ENCODE peak calls at places on chromosome 5, in four cellular contexts. P is GM13976, E is Panc1, W is HFF-Myc. O is an unnamed sample.

GRCh38 chr5:135355182-135355581 is 43.8 kb downstream of the MACROH2A1 start:
- DNase-seq in W (no peak), P (no peak), E (no peak), O (no peak)

GRCh38 chr5:15821506-15821905 is 321.5 kb downstream of the FBXL7 start:
- DNase-seq in E (no peak), W (peak), P (no peak), O (no peak)

GRCh38 chr5:124743534-124744169 is 2.8 kb downstream of the ZNF608 start:
- DNase-seq in W (no peak), P (no peak), E (no peak), O (no peak)

GRCh38 chr5:76386360-76386759 is 16.7 kb upstream of the IQGAP2 start:
- DNase-seq in P (no peak), W (no peak), E (no peak), O (no peak)

GRCh38 chr5:17157916-17158529 is 59.4 kb upstream of the BASP1 start:
- DNase-seq in E (no peak), P (no peak), W (no peak), O (no peak)

GRCh38 chr5:143576721-143577484 is 173.4 kb upstream of the NR3C1 start:
- DNase-seq in E (no peak), W (no peak), P (no peak), O (no peak)

GRCh38 chr5:151555760-151556576 is 35.2 kb downstream of the FAT2 start:
- DNase-seq in P (no peak), E (no peak), W (no peak), O (no peak)

GRCh38 chr5:154603978-154604679 is 126.1 kb upstream of the HAND1 start:
- DNase-seq in P (no peak), E (no peak), W (no peak), O (peak)

GRCh38 chr5:55923177-55923872 is 71.4 kb downstream of the IL6ST start:
- DNase-seq in E (no peak), P (no peak), W (no peak), O (no peak)

GRCh38 chr5:55691265-55692105 is 20.6 kb downstream of the SLC38A9 start:
- DNase-seq in W (no peak), E (peak), P (peak), O (no peak)

GRCh38 chr5:142888469-142889085 is 118.4 kb downstream of the ARHGAP26 start:
- DNase-seq in P (peak), W (no peak), E (peak), O (peak)

GRCh38 chr5:164563370-164563769 is 1058.0 kb downstream of the MAT2B start:
- DNase-seq in P (no peak), E (no peak), W (no peak), O (no peak)

GRCh38 chr5:10679336-10679988 is 81.6 kb downstream of the DAP start:
- DNase-seq in P (no peak), W (no peak), E (no peak), O (no peak)

GRCh38 chr5:143011621-143012020 is 241.4 kb downstream of the ARHGAP26 start:
- DNase-seq in E (no peak), W (no peak), P (no peak), O (no peak)

GRCh38 chr5:158699336-158699735 is 400.4 kb downstream of the EBF1 start:
- DNase-seq in P (no peak), W (no peak), E (no peak), O (no peak)

GRCh38 chr5:144567416-144567770 is 396.7 kb downstream of the KCTD16 start:
- DNase-seq in W (no peak), E (no peak), P (no peak), O (no peak)

GRCh38 chr5:83494102-83494620 is 22.6 kb downstream of the VCAN start:
- DNase-seq in W (no peak), P (no peak), E (no peak), O (no peak)

GRCh38 chr5:52041843-52042242 is 658.6 kb downstream of the ISL1 start:
- DNase-seq in P (no peak), E (no peak), W (no peak), O (no peak)

GRCh38 chr5:56123531-56124243 is 109.4 kb downstream of the ANKRD55 start:
- DNase-seq in W (peak), P (no peak), E (peak), O (peak)

GRCh38 chr5:160511280-160511929 is 89.8 kb downstream of the PTTG1 start:
- DNase-seq in P (no peak), E (no peak), W (no peak), O (no peak)

GRCh38 chr5:83404182-83404712 is 67.3 kb upstream of the VCAN start:
- DNase-seq in E (no peak), P (no peak), W (no peak), O (no peak)

GRCh38 chr5:17306726-17307091 is 89.3 kb downstream of the BASP1 start:
- DNase-seq in P (no peak), W (no peak), E (no peak), O (no peak)

GRCh38 chr5:35672995-35673394 is 55.3 kb downstream of the SPEF2 start:
- DNase-seq in P (no peak), E (no peak), W (no peak), O (peak)

GRCh38 chr5:490116-491094 is 33.8 kb downstream of the SLC9A3 start:
- DNase-seq in P (no peak), W (no peak), E (no peak), O (peak)

GRCh38 chr5:42787073-42787472 is 24.6 kb downstream of the SELENOP start:
- DNase-seq in W (no peak), P (no peak), E (no peak), O (no peak)

GRCh38 chr5:176542596-176543427 is 5.6 kb upstream of the RNF44 start:
- DNase-seq in P (peak), W (no peak), E (no peak), O (peak)

GRCh38 chr5:160802567-160802966 is 49.4 kb downstream of the ATP10B start:
- DNase-seq in P (no peak), E (no peak), W (no peak), O (no peak)

GRCh38 chr5:160850439-160850838 is 1.6 kb downstream of the ATP10B start:
- DNase-seq in E (no peak), P (no peak), W (no peak), O (no peak)

GRCh38 chr5:154478224-154478565 is at the start of gene HAND1:
- DNase-seq in W (no peak), P (no peak), E (no peak), O (peak)

GRCh38 chr5:132060501-132061161 is at the start of gene IL3:
- DNase-seq in P (peak), E (no peak), W (no peak), O (no peak)

DNA sequence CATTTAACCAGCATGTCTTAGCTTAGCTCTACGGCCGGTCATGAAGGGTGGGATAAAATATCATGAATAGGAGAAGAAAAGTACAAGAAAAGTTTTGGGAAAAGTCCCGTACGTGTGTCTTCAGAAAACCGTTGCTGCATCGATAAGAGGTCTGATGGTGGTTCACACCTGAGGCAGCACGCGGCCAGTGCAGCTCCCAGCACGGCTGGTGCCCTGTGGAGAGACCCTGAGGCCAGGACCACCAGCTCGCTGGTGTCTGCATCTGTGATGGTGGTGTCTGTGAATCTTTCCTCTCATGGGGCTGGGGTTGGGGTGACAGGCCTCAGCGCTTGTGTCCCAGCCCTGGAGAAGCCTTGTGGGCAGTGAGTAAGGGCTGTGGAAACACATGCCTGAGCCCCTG is 148.9 kb upstream of the IRX4 start:
- DNase-seq in P (no peak), E (no peak), W (no peak), O (no peak)
- TF ChIP-seq CTCF in P (no peak), E (no peak), W (no peak), O (no peak)

DNA sequence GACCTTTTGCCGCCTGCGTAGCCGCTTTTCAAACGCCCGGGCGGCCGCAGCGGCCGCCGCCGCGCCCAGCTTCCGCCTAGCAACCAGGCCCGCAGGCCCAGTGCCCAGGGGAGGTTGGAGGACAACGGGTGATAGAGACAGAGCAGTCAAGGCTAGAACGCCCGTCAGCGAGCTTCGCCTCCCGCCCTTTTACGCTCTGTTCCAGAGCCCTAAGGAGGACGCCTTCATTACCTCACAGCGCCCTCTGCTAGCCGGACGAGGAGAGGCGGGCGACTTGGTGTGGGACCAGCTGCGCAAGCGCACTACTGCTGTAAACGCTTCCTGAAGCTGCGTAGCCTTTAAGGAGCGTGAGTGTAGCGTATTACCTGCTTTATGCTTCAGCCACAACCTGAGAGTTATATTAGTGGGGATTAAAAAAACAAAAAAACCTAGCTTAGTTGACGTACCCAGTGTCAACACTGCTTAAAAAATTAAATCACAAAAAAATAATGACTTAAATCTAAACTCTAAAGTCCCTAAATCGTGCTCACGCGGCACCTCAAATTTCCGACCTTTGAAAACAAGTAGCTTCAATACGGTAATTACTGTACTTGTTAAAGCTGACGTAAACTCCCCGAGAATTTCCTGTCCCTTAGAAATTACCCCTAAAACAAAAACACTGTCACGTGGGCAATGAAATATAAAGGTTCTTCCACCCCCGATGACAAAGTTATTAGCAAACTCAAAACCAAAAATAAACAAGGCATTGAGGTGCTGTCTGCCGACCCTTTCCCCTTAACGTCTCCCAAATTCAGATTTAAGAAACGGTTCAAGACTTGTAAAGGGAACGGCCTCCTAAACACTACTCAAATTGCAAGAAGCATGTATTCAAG is at the start of gene CEP120:
- DNase-seq in W (peak), E (peak), P (peak), O (peak)
- TF ChIP-seq CTCF in W (peak), E (peak), P (peak), O (peak)

DNA sequence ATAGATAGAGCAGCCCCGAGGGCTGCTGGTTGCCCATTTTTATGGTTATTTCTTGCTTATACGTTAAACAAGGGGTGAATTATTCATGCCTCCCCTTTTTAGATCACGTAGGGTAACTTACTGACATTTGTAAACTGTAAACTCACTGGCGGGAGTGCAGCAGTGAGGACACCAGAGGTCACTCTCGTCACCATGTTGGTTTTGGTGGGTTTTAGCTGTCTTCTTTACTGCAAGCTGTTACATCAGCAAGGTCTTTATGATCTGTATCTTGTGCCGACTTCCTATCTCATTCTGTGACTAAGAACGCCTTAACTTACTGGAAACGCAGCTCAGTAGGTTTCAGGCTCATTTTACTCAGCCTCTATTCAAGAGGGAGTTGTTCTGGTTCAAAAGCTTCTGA is 155.0 kb upstream of the PRDM9 start:
- DNase-seq in P (no peak), E (no peak), W (no peak), O (peak)
- TF ChIP-seq CTCF in P (no peak), E (no peak), W (no peak), O (no peak)

DNA sequence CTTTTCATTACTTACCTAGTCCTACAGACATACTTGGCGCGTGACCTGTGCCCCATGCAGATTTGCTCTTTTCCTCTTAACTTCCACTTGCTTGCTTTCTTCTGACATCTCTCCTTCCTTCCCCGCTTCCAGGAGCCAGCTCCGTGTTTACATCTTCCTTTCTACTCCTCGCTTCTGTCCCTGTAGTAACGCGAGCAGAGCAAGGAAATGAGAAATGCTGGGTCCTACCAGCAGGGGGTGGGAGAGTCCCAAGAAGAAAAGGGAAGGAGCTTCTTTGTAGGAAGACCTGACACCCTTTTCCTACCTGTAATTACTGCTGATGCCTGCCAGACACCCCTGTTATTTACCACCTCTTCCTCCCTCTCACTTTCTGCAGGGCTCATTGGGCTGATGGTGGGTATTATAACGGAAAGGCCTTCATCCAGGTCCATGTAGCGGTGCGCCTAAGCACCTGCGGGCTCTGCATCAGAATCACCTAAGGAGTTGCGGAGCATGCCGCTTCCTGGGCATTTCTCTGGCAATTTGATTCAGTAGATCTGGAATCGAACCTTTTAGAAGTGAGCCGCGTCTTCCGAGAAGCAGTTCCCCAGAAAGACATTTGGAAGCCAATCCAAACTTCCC is 1260.8 kb upstream of the WWC1 start:
- DNase-seq in W (no peak), P (peak), E (no peak), O (peak)
- TF ChIP-seq CTCF in W (peak), P (no peak), E (peak), O (peak)

DNA sequence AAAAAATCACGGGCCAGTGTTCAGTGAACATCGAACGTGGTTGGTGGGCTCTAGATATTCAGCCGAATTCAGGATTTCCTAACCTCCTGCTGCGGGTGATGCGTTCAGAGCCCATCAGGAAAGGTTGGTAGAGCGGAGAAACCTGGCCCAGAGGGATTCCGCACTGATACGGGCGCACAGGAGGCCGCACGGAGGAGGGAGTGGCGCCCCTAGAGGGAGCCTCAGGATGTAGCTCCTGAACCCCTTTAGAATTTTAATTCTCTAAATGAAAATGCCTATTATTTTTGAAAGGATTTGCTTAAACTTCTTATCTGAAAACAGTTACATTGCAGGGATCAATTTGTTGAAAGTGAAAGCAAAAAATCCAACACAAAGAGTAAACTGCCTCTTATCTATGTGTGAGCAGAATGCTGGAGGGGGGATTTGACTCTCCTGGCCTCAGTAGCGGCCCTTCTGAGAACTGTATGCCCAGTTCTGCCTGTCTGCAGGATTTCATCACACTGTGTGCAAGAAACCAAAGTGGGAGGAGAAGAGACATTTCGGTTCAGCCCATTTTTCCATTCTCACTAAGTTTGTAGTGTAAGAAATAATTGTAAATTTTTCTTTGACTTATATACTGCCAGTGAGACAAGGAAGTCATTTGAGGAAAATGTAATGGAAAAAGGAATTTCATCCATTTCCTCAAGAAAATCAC is 75.9 kb downstream of the TENT4A start:
- DNase-seq in P (no peak), E (no peak), W (no peak), O (no peak)
- TF ChIP-seq CTCF in P (no peak), E (peak), W (no peak), O (no peak)